ENCODE peak calls at places on chromosomes 2 and 18, in nine cellular contexts. R is SW480; C is stimulated activated CD4-positive, alpha-beta T cell treated with anti-CD3 and anti-CD28 coated beads, Interleukin-2, amount 100 ng/mL, for 48 hours; I is iris pigment epithelial cell; V is germinal center; K is KG1; D is GM03348; X is T-helper 17 cell; S is psoas muscle. G is an unnamed sample.

GRCh38 chr2:236156095-236156859 is 11.9 kb downstream of the GBX2 start:
- DNase-seq in R (no peak), C (no peak), I (no peak), V (no peak), K (no peak), D (no peak), X (no peak), S (no peak), G (no peak)

GRCh38 chr18:63082661-63083531 is 236.7 kb downstream of the BCL2 start:
- DNase-seq in R (no peak), C (no peak), I (peak), V (no peak), K (no peak), D (no peak), X (no peak), S (no peak), G (no peak)

GRCh38 chr2:216285641-216286156 is 86.6 kb downstream of the MARCHF4 start:
- DNase-seq in R (no peak), C (no peak), I (no peak), V (no peak), K (no peak), D (no peak), X (no peak), S (no peak), G (no peak)

GRCh38 chr2:100980046-100980445 is 22.0 kb upstream of the RPL31 start:
- DNase-seq in R (no peak), C (no peak), I (no peak), V (no peak), K (no peak), D (no peak), X (no peak), S (no peak), G (peak)

GRCh38 chr2:202109139-202109736 is 36.2 kb downstream of the KIAA2012 start:
- DNase-seq in R (no peak), C (no peak), I (no peak), V (no peak), K (no peak), D (no peak), X (no peak), S (no peak), G (no peak)

GRCh38 chr2:48043746-48044145 is 137.4 kb upstream of the FBXO11 start:
- DNase-seq in R (no peak), C (no peak), I (peak), V (no peak), K (no peak), D (no peak), X (no peak), S (no peak), G (no peak)

GRCh38 chr2:176753752-176754474 is 458.7 kb upstream of the HNRNPA3 start:
- DNase-seq in R (no peak), C (no peak), I (no peak), V (no peak), K (no peak), D (peak), X (no peak), S (peak), G (no peak)

GRCh38 chr2:192029089-192029488 is 165.6 kb downstream of the TMEFF2 start:
- DNase-seq in R (peak), C (no peak), I (peak), V (no peak), K (no peak), D (no peak), X (no peak), S (no peak), G (no peak)

GRCh38 chr18:6714027-6714426 is 15.5 kb upstream of the ARHGAP28 start:
- DNase-seq in R (no peak), C (no peak), I (no peak), V (no peak), K (no peak), D (no peak), X (no peak), S (no peak), G (no peak)

GRCh38 chr2:45293182-45293581 is 283.9 kb upstream of the SIX2 start:
- DNase-seq in R (no peak), C (no peak), I (peak), V (no peak), K (no peak), D (peak), X (no peak), S (no peak), G (no peak)

GRCh38 chr2:212984129-212984528 is 167.3 kb downstream of the IKZF2 start:
- DNase-seq in R (no peak), C (no peak), I (no peak), V (no peak), K (no peak), D (no peak), X (no peak), S (no peak), G (no peak)

GRCh38 chr2:232437130-232437620 is 18.8 kb upstream of the ALPI start:
- DNase-seq in R (no peak), C (no peak), I (no peak), V (no peak), K (no peak), D (peak), X (no peak), S (peak), G (no peak)

GRCh38 chr2:75594599-75594998 is 33.9 kb upstream of the EVA1A start:
- DNase-seq in R (no peak), C (no peak), I (no peak), V (no peak), K (no peak), D (no peak), X (no peak), S (no peak), G (no peak)

GRCh38 chr2:104444392-104444791 is 409.5 kb upstream of the POU3F3 start:
- DNase-seq in R (peak), C (no peak), I (no peak), V (no peak), K (no peak), D (no peak), X (no peak), S (no peak), G (no peak)

GRCh38 chr2:129902731-129903585 is 76.5 kb upstream of the RAB6C start:
- DNase-seq in R (no peak), C (no peak), I (no peak), V (no peak), K (no peak), D (no peak), X (peak), S (no peak), G (peak)

GRCh38 chr2:74719066-74719465 is 65.0 kb downstream of the SEMA4F start:
- DNase-seq in R (peak), C (no peak), I (no peak), V (no peak), K (no peak), D (no peak), X (no peak), S (no peak), G (no peak)

GRCh38 chr2:12719400-12720104 is 2.8 kb downstream of the TRIB2 start:
- DNase-seq in R (peak), C (no peak), I (peak), V (no peak), K (no peak), D (peak), X (no peak), S (no peak), G (no peak)

GRCh38 chr2:174485763-174486613 is 841 bp downstream of the GPR155 start:
- DNase-seq in R (peak), C (no peak), I (peak), V (peak), K (no peak), D (peak), X (no peak), S (no peak), G (peak)

GRCh38 chr18:67517224-67517765 is 775 bp upstream of the DSEL start:
- DNase-seq in R (peak), C (no peak), I (no peak), V (no peak), K (no peak), D (no peak), X (no peak), S (peak), G (no peak)

GRCh38 chr2:173755798-173756197 is 209.4 kb downstream of the SP3 start:
- DNase-seq in R (no peak), C (no peak), I (no peak), V (no peak), K (no peak), D (no peak), X (no peak), S (no peak), G (no peak)

GRCh38 chr2:69046221-69046662 is 33.3 kb downstream of the ANTXR1 start:
- DNase-seq in R (no peak), C (no peak), I (peak), V (no peak), K (no peak), D (no peak), X (no peak), S (no peak), G (no peak)

GRCh38 chr2:223039618-223040017 is 12.4 kb upstream of the KCNE4 start:
- DNase-seq in R (no peak), C (no peak), I (no peak), V (no peak), K (no peak), D (no peak), X (no peak), S (no peak), G (no peak)

GRCh38 chr18:79484661-79485621 is 89.2 kb downstream of the NFATC1 start:
- DNase-seq in R (peak), C (no peak), I (peak), V (no peak), K (no peak), D (peak), X (no peak), S (peak), G (peak)

GRCh38 chr2:69163109-69163508 is 150.1 kb downstream of the ANTXR1 start:
- DNase-seq in R (no peak), C (no peak), I (peak), V (no peak), K (peak), D (peak), X (no peak), S (no peak), G (no peak)

GRCh38 chr18:24219561-24220317 is 80.9 kb downstream of the CABYR start:
- DNase-seq in R (no peak), C (no peak), I (no peak), V (no peak), K (no peak), D (no peak), X (no peak), S (peak), G (no peak)

GRCh38 chr2:239531456-239532304 is 130.9 kb upstream of the HDAC4 start:
- DNase-seq in R (no peak), C (no peak), I (no peak), V (no peak), K (no peak), D (no peak), X (no peak), S (no peak), G (no peak)

GRCh38 chr2:71861186-71862160 is 286.2 kb downstream of the CYP26B1 start:
- DNase-seq in R (no peak), C (no peak), I (no peak), V (no peak), K (no peak), D (no peak), X (no peak), S (no peak), G (no peak)

GRCh38 chr2:230661072-230661957 is 51.3 kb upstream of the CAB39 start:
- DNase-seq in R (no peak), C (no peak), I (no peak), V (no peak), K (no peak), D (no peak), X (no peak), S (no peak), G (peak)

GRCh38 chr2:120983344-120983743 is 247.7 kb downstream of the GLI2 start:
- DNase-seq in R (no peak), C (no peak), I (no peak), V (no peak), K (no peak), D (no peak), X (no peak), S (no peak), G (no peak)

GRCh38 chr18:74819433-74820059 is 221.9 kb downstream of the ZNF407 start:
- DNase-seq in R (no peak), C (no peak), I (no peak), V (peak), K (no peak), D (no peak), X (no peak), S (no peak), G (no peak)

GRCh38 chr2:223598994-223599645 is 3.0 kb downstream of the SCG2 start:
- DNase-seq in R (no peak), C (no peak), I (peak), V (no peak), K (no peak), D (peak), X (no peak), S (no peak), G (no peak)

GRCh38 chr2:73218298-73218697 is 4.3 kb downstream of the SMYD5 start:
- DNase-seq in R (no peak), C (no peak), I (peak), V (no peak), K (no peak), D (no peak), X (no peak), S (peak), G (peak)

G was measured in activated effector memory CD4-positive, alpha-beta T cell treated with anti-CD3 and anti-CD28 coated beads, Interleukin-2, amount 50 U/mL, for 16 hours.